ENCODE peak calls at places on chromosomes 1 and 21, in ten cellular contexts. M is pancreas, D is HL-60, R is body of pancreas, N is upper lobe of left lung, V is lower leg skin, Y is brain microvascular endothelial cell, O is AG10803, Q is A549, T is neural progenitor cell. B is an unnamed sample.

GRCh38 chr1:119477710-119478109 is 29.3 kb upstream of the HSD3B1 start:
- DNase-seq in M (no peak), D (no peak), R (no peak), N (no peak), V (no peak), Y (no peak), O (no peak), Q (no peak), T (no peak), B (no peak)

GRCh38 chr1:18225236-18225904 is 117.8 kb downstream of the IGSF21 start:
- DNase-seq in M (no peak), D (no peak), R (no peak), N (no peak), V (no peak), Y (no peak), O (no peak), Q (no peak), T (no peak), B (no peak)

GRCh38 chr1:39933956-39934941 is 20.7 kb upstream of the MFSD2A start:
- DNase-seq in M (peak; percentile 80), D (peak; percentile 98), R (peak; percentile 93), N (peak; percentile 96), V (peak; percentile 93), Y (peak; percentile 68), O (peak; percentile 100), Q (peak; percentile 83), T (no peak), B (no peak)

GRCh38 chr1:54768093-54768492 is 3.8 kb upstream of the PARS2 start:
- DNase-seq in M (no peak), D (no peak), R (no peak), N (no peak), V (no peak), Y (peak; percentile 3), O (no peak), Q (peak; percentile 28), T (peak; percentile 37), B (no peak)

GRCh38 chr1:59763418-59763817 is 51.3 kb upstream of the HOOK1 start:
- DNase-seq in M (no peak), D (no peak), R (no peak), N (no peak), V (no peak), Y (no peak), O (no peak), Q (no peak), T (no peak), B (no peak)

GRCh38 chr1:26017606-26018005 is 4.0 kb upstream of the EXTL1 start:
- DNase-seq in M (no peak), D (no peak), R (no peak), N (no peak), V (no peak), Y (no peak), O (peak; percentile 48), Q (no peak), T (no peak), B (no peak)

GRCh38 chr1:11176081-11176706 is 13.0 kb upstream of the ANGPTL7 start:
- DNase-seq in M (no peak), D (no peak), R (no peak), N (peak; percentile 22), V (no peak), Y (peak; percentile 34), O (peak; percentile 83), Q (no peak), T (no peak), B (no peak)

GRCh38 chr1:165943198-165943597 is 115.8 kb downstream of the UCK2 start:
- DNase-seq in M (no peak), D (no peak), R (no peak), N (no peak), V (no peak), Y (no peak), O (no peak), Q (peak; percentile 4), T (no peak), B (no peak)

DNA sequence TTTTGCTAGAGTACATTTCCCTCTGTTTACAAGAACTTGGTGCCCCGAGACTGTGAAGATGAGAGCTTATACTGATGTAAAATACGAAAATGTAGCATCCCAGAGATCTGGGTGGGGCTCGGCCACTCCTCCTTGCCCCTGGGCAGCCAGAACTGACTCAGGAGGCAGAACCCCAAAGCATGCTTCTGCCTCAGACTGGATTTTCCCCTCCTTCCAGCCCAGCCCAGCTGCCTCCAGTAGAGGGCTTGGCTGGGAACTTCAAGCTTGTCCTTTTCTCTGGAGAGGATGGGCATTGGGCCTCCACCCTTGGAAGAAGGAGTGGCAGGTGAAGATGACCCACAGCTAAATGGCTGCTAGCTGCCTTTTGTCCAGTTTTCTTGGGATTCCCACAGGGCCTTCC is 24.3 kb upstream of the BTG2 start:
- DNase-seq in M (peak; percentile 13), D (no peak), R (no peak), N (no peak), V (no peak), Y (no peak), O (no peak), Q (peak; percentile 60), T (no peak), B (no peak)
- TF ChIP-seq CTCF in M (no peak), D (no peak), R (no peak), N (no peak), V (no peak), Y (peak; percentile 22), O (no peak), Q (no peak), T (peak; percentile 4), B (peak; percentile 51)

GRCh38 chr1:1034438-1034759 is 14.5 kb downstream of the AGRN start:
- DNase-seq in M (no peak), D (no peak), R (no peak), N (no peak), V (no peak), Y (no peak), O (no peak), Q (no peak), T (peak; percentile 64), B (no peak)

GRCh38 chr1:1032428-1032827 is 12.5 kb downstream of the AGRN start:
- DNase-seq in M (peak; percentile 60), D (peak; percentile 34), R (peak; percentile 61), N (no peak), V (no peak), Y (no peak), O (no peak), Q (no peak), T (peak; percentile 68), B (no peak)

GRCh38 chr1:1033731-1034437 is 14.0 kb downstream of the AGRN start:
- DNase-seq in M (no peak), D (no peak), R (no peak), N (no peak), V (no peak), Y (no peak), O (no peak), Q (no peak), T (peak; percentile 77), B (no peak)

GRCh38 chr1:1031659-1032245 is 11.8 kb downstream of the AGRN start:
- DNase-seq in M (no peak), D (no peak), R (no peak), N (no peak), V (no peak), Y (no peak), O (no peak), Q (no peak), T (no peak), B (no peak)

GRCh38 chr1:1033009-1033587 is 13.2 kb downstream of the AGRN start:
- DNase-seq in M (peak; percentile 88), D (peak; percentile 69), R (peak; percentile 93), N (peak; percentile 92), V (peak; percentile 69), Y (peak; percentile 54), O (peak; percentile 35), Q (peak; percentile 43), T (peak; percentile 98), B (no peak)
- TF ChIP-seq CTCF in M (peak; percentile 58), D (peak; percentile 42), R (peak; percentile 90), N (peak; percentile 82), V (no peak), Y (peak; percentile 81), O (peak; percentile 52), Q (peak; percentile 15), T (peak; percentile 77), B (peak; percentile 87)

GRCh38 chr21:31557956-31558838 is 101.3 kb upstream of the SOD1 start:
- DNase-seq in M (peak; percentile 8), D (no peak), R (no peak), N (no peak), V (no peak), Y (peak; percentile 7), O (no peak), Q (no peak), T (peak; percentile 71), B (no peak)

GRCh38 chr21:31560479-31560878 is 99.0 kb upstream of the SOD1 start:
- DNase-seq in M (no peak), D (no peak), R (no peak), N (no peak), V (no peak), Y (no peak), O (no peak), Q (no peak), T (no peak), B (no peak)

GRCh38 chr21:31557421-31557955 is 102.0 kb upstream of the SOD1 start:
- DNase-seq in M (peak; percentile 7), D (no peak), R (no peak), N (no peak), V (no peak), Y (no peak), O (no peak), Q (no peak), T (peak; percentile 72), B (no peak)

GRCh38 chr21:31559368-31560119 is 99.9 kb upstream of the SOD1 start:
- DNase-seq in M (peak; percentile 83), D (peak; percentile 26), R (peak; percentile 87), N (peak; percentile 80), V (peak; percentile 79), Y (peak; percentile 96), O (peak; percentile 55), Q (peak; percentile 94), T (peak; percentile 98), B (peak; percentile 98)

GRCh38 chr21:31558839-31559367 is 100.6 kb upstream of the SOD1 start:
- DNase-seq in M (peak; percentile 76), D (peak; percentile 7), R (peak; percentile 80), N (peak; percentile 76), V (peak; percentile 79), Y (peak; percentile 96), O (peak; percentile 55), Q (peak; percentile 88), T (peak; percentile 99), B (peak; percentile 97)
- TF ChIP-seq CTCF in M (no peak), D (no peak), R (peak; percentile 19), N (peak; percentile 29), V (no peak), Y (no peak), O (no peak), Q (no peak), T (peak; percentile 55), B (peak; percentile 66)

DNA sequence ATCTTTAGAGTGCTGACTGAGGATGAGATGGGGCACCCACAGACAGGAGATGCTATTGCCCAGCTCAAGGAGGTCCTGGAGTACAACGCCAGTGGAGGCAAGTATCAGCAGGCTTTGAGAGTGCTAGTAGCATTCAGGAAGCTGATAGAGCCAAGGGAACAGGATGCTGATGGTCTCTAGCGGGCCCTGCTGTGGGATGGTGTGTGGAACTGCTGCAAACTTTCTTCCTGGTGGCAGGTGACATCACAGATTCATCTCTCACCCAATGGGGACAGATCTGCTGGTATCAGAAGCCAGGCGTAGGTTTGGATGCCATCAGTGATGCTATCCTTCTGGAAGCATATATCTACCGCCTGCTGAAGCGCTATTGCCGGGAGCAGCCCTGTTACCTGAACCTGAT is 609.8 kb upstream of the NCAM2 start:
- DNase-seq in M (no peak), D (no peak), R (no peak), N (no peak), V (no peak), Y (no peak), O (no peak), Q (no peak), T (peak; percentile 9), B (no peak)
- TF ChIP-seq CTCF in M (no peak), D (no peak), R (no peak), N (no peak), V (no peak), Y (no peak), O (no peak), Q (no peak), T (no peak), B (no peak)

GRCh38 chr1:52748119-52748518 is 21.9 kb downstream of the ZYG11B start:
- DNase-seq in M (no peak), D (no peak), R (no peak), N (no peak), V (no peak), Y (no peak), O (no peak), Q (peak; percentile 10), T (no peak), B (no peak)
- TF ChIP-seq CTCF in M (no peak), D (no peak), R (no peak), N (peak; percentile 11), V (no peak), Y (no peak), O (peak; percentile 23), Q (peak; percentile 42), T (peak; percentile 18), B (peak; percentile 72)